ENCODE peak calls at places on chromosomes 7 and 10, in four cellular contexts. O is PC-3, V is SK-N-SH, F is neural progenitor cell. Y is an unnamed sample.

GRCh38 chr7:134450296-134451000 is 8.5 kb downstream of the AKR1B1 start:
- DNase-seq in O (peak), V (no peak), F (no peak), Y (no peak)

GRCh38 chr10:91576096-91576545 is 56.8 kb downstream of the PPP1R3C start:
- DNase-seq in O (peak), V (no peak), F (no peak), Y (peak)

GRCh38 chr7:21355406-21355874 is 72.4 kb upstream of the SP4 start:
- DNase-seq in O (no peak), V (no peak), F (no peak), Y (no peak)

GRCh38 chr10:95415631-95416031 is 124.8 kb upstream of the PDLIM1 start:
- DNase-seq in O (no peak), V (no peak), F (peak), Y (peak)

GRCh38 chr10:3807928-3808496 is 23.0 kb upstream of the KLF6 start:
- DNase-seq in O (no peak), V (no peak), F (no peak), Y (no peak)

GRCh38 chr7:112205348-112206237 is 606 bp downstream of the DOCK4 start:
- DNase-seq in O (peak), V (peak), F (peak), Y (peak)

GRCh38 chr7:100965723-100966541 is 3.4 kb upstream of the MUC12 start:
- DNase-seq in O (peak), V (peak), F (peak), Y (peak)

GRCh38 chr10:131841131-131841661 is 59.6 kb upstream of the PPP2R2D start:
- DNase-seq in O (no peak), V (no peak), F (no peak), Y (no peak)

GRCh38 chr10:110864662-110865140 is 7.0 kb upstream of the PDCD4 start:
- DNase-seq in O (no peak), V (no peak), F (no peak), Y (peak)

GRCh38 chr7:4689151-4689550 is 7.1 kb downstream of the FOXK1 start:
- DNase-seq in O (no peak), V (no peak), F (no peak), Y (no peak)

GRCh38 chr7:891805-892204 is 15.5 kb downstream of the GET4 start:
- DNase-seq in O (no peak), V (no peak), F (no peak), Y (no peak)

GRCh38 chr10:1381339-1381738 is 325.2 kb downstream of the WDR37 start:
- DNase-seq in O (no peak), V (no peak), F (no peak), Y (no peak)

GRCh38 chr10:96236090-96236478 is 35.3 kb downstream of the BLNK start:
- DNase-seq in O (no peak), V (no peak), F (no peak), Y (no peak)

GRCh38 chr10:101237080-101237817 is 8.0 kb upstream of the LBX1 start:
- DNase-seq in O (no peak), V (no peak), F (peak), Y (no peak)

GRCh38 chr7:104980440-104980839 is 33.6 kb upstream of the KMT2E start:
- DNase-seq in O (peak), V (no peak), F (no peak), Y (peak)

GRCh38 chr10:112792487-112793196 is 157.4 kb upstream of the TCF7L2 start:
- DNase-seq in O (no peak), V (no peak), F (peak), Y (peak)

GRCh38 chr10:103695584-103696005 is 159.8 kb downstream of the SH3PXD2A start:
- DNase-seq in O (no peak), V (no peak), F (no peak), Y (peak)

GRCh38 chr7:147012670-147013069 is 896.1 kb downstream of the CNTNAP2 start:
- DNase-seq in O (no peak), V (no peak), F (no peak), Y (no peak)

GRCh38 chr7:33243319-33243881 is 114.0 kb downstream of the BBS9 start:
- DNase-seq in O (peak), V (peak), F (peak), Y (peak)

GRCh38 chr7:153061913-153062528 is 302.5 kb downstream of the ACTR3B start:
- DNase-seq in O (peak), V (no peak), F (peak), Y (no peak)

GRCh38 chr7:52909935-52910334 is 125.5 kb upstream of the POM121L12 start:
- DNase-seq in O (no peak), V (no peak), F (no peak), Y (no peak)

GRCh38 chr10:43138757-43139241 is 554 bp downstream of the CSGALNACT2 start:
- DNase-seq in O (peak), V (peak), F (no peak), Y (peak)

GRCh38 chr7:41702635-41703371 is at the start of gene INHBA:
- DNase-seq in O (peak), V (peak), F (no peak), Y (peak)

GRCh38 chr7:111282626-111283025 is 191.7 kb downstream of the LRRN3 start:
- DNase-seq in O (no peak), V (no peak), F (no peak), Y (no peak)

GRCh38 chr10:72245949-72246525 is 27.7 kb upstream of the DDIT4 start:
- DNase-seq in O (no peak), V (no peak), F (no peak), Y (no peak)

GRCh38 chr10:52768114-52768532 is 4.5 kb downstream of the MBL2 start:
- DNase-seq in O (no peak), V (no peak), F (no peak), Y (no peak)

GRCh38 chr7:98836811-98837631 is 32.8 kb downstream of the TMEM130 start:
- DNase-seq in O (peak), V (peak), F (peak), Y (peak)

GRCh38 chr10:125231116-125231812 is 70.9 kb upstream of the CTBP2 start:
- DNase-seq in O (peak), V (peak), F (no peak), Y (peak)

GRCh38 chr7:151838861-151839381 is 38.0 kb downstream of the PRKAG2 start:
- DNase-seq in O (no peak), V (no peak), F (no peak), Y (no peak)

GRCh38 chr7:20778063-20778721 is 8.5 kb downstream of the SP8 start:
- DNase-seq in O (peak), V (peak), F (peak), Y (peak)

GRCh38 chr7:115477193-115477651 is 553.3 kb downstream of the TFEC start:
- DNase-seq in O (no peak), V (no peak), F (peak), Y (peak)

GRCh38 chr7:124269774-124270173 is 236.9 kb upstream of the TMEM229A start:
- DNase-seq in O (no peak), V (peak), F (no peak), Y (no peak)

GRCh38 chr7:36630112-36630650 is 94.1 kb downstream of the AOAH start:
- DNase-seq in O (peak), V (no peak), F (no peak), Y (no peak)

GRCh38 chr7:17552952-17553351 is 254.5 kb downstream of the AHR start:
- DNase-seq in O (no peak), V (no peak), F (no peak), Y (no peak)

GRCh38 chr7:23969443-23969842 is 259.4 kb downstream of the STK31 start:
- DNase-seq in O (no peak), V (no peak), F (no peak), Y (no peak)

GRCh38 chr7:23970193-23970592 is 260.2 kb downstream of the STK31 start:
- DNase-seq in O (no peak), V (no peak), F (no peak), Y (no peak)

GRCh38 chr7:23972057-23972456 is 262.0 kb downstream of the STK31 start:
- DNase-seq in O (no peak), V (no peak), F (no peak), Y (no peak)

GRCh38 chr7:23973264-23973663 is 263.2 kb downstream of the STK31 start:
- DNase-seq in O (no peak), V (no peak), F (no peak), Y (no peak)

GRCh38 chr7:23971031-23971430 is 261.0 kb downstream of the STK31 start:
- DNase-seq in O (peak), V (no peak), F (no peak), Y (no peak)
- H2AFZ ChIP-seq in O (no peak), V (no peak), F (no peak), Y (no peak)

DNA sequence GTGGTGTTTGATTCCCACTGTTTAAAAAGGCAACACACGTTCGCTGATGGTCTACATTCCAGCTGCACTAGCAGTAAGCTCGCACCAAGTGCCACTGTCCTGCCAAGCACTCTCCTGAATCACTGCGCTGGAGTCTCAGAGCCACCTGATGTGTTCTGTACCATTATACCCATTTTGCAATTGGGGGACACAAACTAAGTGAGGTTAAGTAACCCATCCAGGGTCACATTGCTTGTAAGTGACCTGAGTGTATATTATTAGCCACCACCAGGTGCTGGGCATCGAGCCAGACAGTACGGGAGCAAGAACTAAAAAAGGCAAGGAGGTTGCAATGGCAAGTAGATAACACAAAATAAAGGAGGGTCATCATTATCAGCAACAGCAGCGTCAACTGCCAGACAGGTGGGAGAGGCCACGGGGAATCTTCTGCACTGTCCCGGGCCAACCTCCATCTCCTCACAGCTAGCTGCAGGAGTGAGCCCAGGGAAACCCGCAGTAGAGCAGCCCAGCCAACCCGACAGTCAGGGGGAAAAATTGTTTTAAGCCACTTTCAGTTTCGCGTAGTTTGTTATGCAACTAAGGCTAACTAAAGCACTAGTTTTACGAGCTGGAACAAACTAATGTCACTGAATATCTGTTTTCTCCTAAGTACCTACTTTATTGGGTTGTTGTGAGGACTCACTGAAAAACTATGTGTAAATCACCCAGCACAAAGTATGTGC is 712 bp upstream of the CPVL start:
- DNase-seq in O (peak), V (no peak), F (peak), Y (peak)
- TF ChIP-seq EZH2phosphoT487 in O (no peak), V (no peak), F (no peak), Y (no peak)

GRCh38 chr10:79001082-79001885 is 67.5 kb upstream of the ZMIZ1 start:
- DNase-seq in O (peak), V (no peak), F (no peak), Y (peak)

GRCh38 chr10:78995977-78996355 is 72.8 kb upstream of the ZMIZ1 start:
- DNase-seq in O (no peak), V (peak), F (no peak), Y (no peak)

GRCh38 chr10:78996449-78997129 is 72.2 kb upstream of the ZMIZ1 start:
- DNase-seq in O (no peak), V (peak), F (no peak), Y (no peak)

GRCh38 chr10:78993523-78993922 is 75.2 kb upstream of the ZMIZ1 start:
- DNase-seq in O (no peak), V (no peak), F (no peak), Y (no peak)

GRCh38 chr10:78997635-78998618 is 70.8 kb upstream of the ZMIZ1 start:
- DNase-seq in O (no peak), V (no peak), F (no peak), Y (no peak)
- H2AFZ ChIP-seq in O (no peak), V (no peak), F (no peak), Y (no peak)

DNA sequence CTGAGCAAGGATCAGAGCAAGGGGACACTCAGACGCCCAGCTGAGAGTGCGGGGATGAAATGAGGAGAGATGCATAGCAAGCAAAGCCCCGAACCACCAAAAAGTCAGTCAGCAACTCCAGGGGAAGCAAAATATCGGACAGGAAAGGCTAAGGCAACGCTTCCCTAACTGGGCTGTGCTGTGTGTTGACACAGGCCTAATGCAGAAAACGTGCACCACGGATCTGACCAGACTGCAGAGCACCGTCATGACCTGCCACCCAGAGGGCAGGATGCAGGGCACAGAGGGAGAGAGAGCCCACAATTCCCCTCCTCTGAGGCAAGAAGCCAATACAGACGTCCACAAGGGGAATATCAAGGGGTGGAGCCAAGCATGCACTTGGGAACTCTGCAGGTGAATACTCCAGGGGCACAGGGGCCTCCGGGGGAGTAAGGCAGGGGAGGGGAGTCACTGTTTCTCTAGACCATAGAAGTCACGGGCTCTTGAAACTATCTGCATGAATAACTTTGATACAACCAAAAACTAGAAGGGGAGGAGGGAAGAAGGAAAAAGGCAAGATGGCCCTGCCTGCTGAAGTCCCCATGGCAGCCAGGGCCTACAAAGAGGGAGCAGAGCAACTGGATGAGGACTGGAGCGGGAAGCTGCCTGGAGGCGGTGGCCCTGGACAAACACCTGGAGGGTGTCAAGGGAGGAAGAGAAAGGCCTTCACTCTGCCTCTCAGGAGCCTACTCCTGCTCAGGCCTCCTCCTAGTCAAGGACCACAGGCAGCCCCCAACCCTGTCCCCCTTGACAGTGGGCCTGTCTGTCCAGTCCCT is 26.2 kb downstream of the GRID1 start:
- DNase-seq in O (no peak), V (no peak), F (no peak), Y (no peak)
- TF ChIP-seq EZH2phosphoT487 in O (no peak), V (no peak), F (no peak), Y (no peak)

GRCh38 chr7:81260152-81260551 is 341.3 kb upstream of the SEMA3C start:
- DNase-seq in O (peak), V (no peak), F (no peak), Y (peak)

DNA sequence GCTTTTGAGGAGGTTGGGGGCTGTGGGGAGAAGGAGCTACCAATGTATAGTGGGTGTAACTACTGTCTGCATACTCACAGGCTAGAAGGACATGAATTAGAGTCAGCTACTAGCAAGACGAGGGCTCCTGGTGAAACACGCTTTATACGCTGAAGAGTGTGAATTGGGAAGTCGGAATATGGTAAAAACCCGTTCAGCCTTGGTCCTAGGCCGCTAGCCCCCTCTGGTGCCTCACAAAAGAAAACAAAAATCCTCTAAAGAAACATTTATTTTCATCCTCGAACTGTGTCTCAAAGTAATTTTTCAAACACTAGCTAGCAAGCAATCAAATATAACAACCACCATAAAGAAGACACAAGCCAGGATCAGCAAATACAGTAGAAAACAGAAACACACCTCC is 338.1 kb upstream of the SEMA3C start:
- DNase-seq in O (peak), V (no peak), F (peak), Y (no peak)
- H2AFZ ChIP-seq in O (no peak), V (no peak), F (no peak), Y (no peak)

DNA sequence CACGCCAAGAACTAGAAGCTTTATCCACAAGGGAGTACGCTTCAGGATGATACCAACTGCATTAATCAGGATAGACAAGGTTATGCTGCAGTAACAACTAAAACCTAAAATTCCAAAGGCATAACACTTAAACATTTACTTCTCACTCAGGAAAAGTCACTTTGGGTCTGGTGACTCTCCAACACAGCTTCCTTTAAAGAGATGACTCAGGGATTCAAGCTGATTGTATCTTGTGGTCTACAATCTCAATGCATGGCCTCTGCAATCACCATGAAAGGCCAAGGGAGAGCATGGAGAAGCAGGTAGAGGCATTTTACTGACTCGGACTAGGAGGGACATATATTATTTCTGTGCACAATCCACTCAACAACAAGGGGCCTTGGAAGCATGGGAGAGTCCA is 315.7 kb downstream of the KCNMA1 start:
- DNase-seq in O (peak), V (no peak), F (no peak), Y (peak)
- TF ChIP-seq EZH2phosphoT487 in O (no peak), V (no peak), F (no peak), Y (no peak)